ENCODE peak calls at places on chromosomes 3 and 15, in six cellular contexts. One of them, this sample, is unnamed.

GRCh38 chr3:85495602-85496001 is 536.8 kb downstream of the CADM2 start:
- DNase-seq in COR-L47: no peak
- DNase-seq in left ventricle myocardium inferior: no peak
- DNase-seq in RWPE1: no peak
- DNase-seq in astrocyte of the cerebellum: no peak
- DNase-seq in AG09319: no peak
- DNase-seq in this sample: no peak

GRCh38 chr3:144127700-144128099 is 156.1 kb downstream of the DIPK2A start:
- DNase-seq in left ventricle myocardium inferior: no peak
- DNase-seq in COR-L47: no peak
- DNase-seq in RWPE1: peak; percentile 10
- DNase-seq in AG09319: no peak
- DNase-seq in astrocyte of the cerebellum: no peak
- DNase-seq in this sample: no peak

GRCh38 chr3:140527156-140527555 is 150.7 kb upstream of the TRIM42 start:
- DNase-seq in AG09319: no peak
- DNase-seq in left ventricle myocardium inferior: no peak
- DNase-seq in COR-L47: no peak
- DNase-seq in RWPE1: no peak
- DNase-seq in astrocyte of the cerebellum: no peak
- DNase-seq in this sample: no peak

GRCh38 chr3:186070550-186070949 is 38.3 kb downstream of the ETV5 start:
- DNase-seq in COR-L47: no peak
- DNase-seq in left ventricle myocardium inferior: no peak
- DNase-seq in RWPE1: no peak
- DNase-seq in AG09319: no peak
- DNase-seq in astrocyte of the cerebellum: no peak
- DNase-seq in this sample: no peak

GRCh38 chr15:40413036-40413435 is 7.4 kb downstream of the IVD start:
- DNase-seq in RWPE1: no peak
- DNase-seq in COR-L47: no peak
- DNase-seq in AG09319: no peak
- DNase-seq in astrocyte of the cerebellum: no peak
- DNase-seq in left ventricle myocardium inferior: no peak
- DNase-seq in this sample: no peak

GRCh38 chr3:46640927-46641326 is 28.6 kb downstream of the FAM240A start:
- DNase-seq in astrocyte of the cerebellum: no peak
- DNase-seq in left ventricle myocardium inferior: no peak
- DNase-seq in AG09319: no peak
- DNase-seq in COR-L47: no peak
- DNase-seq in RWPE1: no peak
- DNase-seq in this sample: no peak

GRCh38 chr3:29370451-29371420 is 89.9 kb downstream of the RBMS3 start:
- DNase-seq in RWPE1: no peak
- DNase-seq in AG09319: no peak
- DNase-seq in astrocyte of the cerebellum: no peak
- DNase-seq in left ventricle myocardium inferior: no peak
- DNase-seq in COR-L47: no peak
- DNase-seq in this sample: no peak

GRCh38 chr3:12984023-12984823 is 89.0 kb downstream of the IQSEC1 start:
- DNase-seq in astrocyte of the cerebellum: peak; percentile 54
- DNase-seq in RWPE1: peak; percentile 32
- DNase-seq in left ventricle myocardium inferior: peak; percentile 64
- DNase-seq in AG09319: peak; percentile 30
- DNase-seq in COR-L47: peak; percentile 29
- DNase-seq in this sample: no peak

GRCh38 chr3:69749461-69749860 is 10.2 kb downstream of the MITF start:
- DNase-seq in COR-L47: no peak
- DNase-seq in AG09319: peak; percentile 28
- DNase-seq in astrocyte of the cerebellum: no peak
- DNase-seq in RWPE1: no peak
- DNase-seq in left ventricle myocardium inferior: no peak
- DNase-seq in this sample: no peak

GRCh38 chr3:172282850-172283249 is 165.4 kb downstream of the GHSR start:
- DNase-seq in RWPE1: no peak
- DNase-seq in astrocyte of the cerebellum: no peak
- DNase-seq in AG09319: no peak
- DNase-seq in left ventricle myocardium inferior: no peak
- DNase-seq in COR-L47: no peak
- DNase-seq in this sample: no peak

GRCh38 chr15:35958021-35958420 is 412.1 kb upstream of the DPH6 start:
- DNase-seq in astrocyte of the cerebellum: peak; percentile 26
- DNase-seq in left ventricle myocardium inferior: no peak
- DNase-seq in RWPE1: no peak
- DNase-seq in COR-L47: peak; percentile 89
- DNase-seq in AG09319: no peak
- DNase-seq in this sample: no peak

GRCh38 chr3:159853506-159853864 is 135.2 kb upstream of the IL12A start:
- DNase-seq in AG09319: no peak
- DNase-seq in astrocyte of the cerebellum: no peak
- DNase-seq in RWPE1: no peak
- DNase-seq in left ventricle myocardium inferior: no peak
- DNase-seq in COR-L47: no peak
- DNase-seq in this sample: no peak

GRCh38 chr15:47688573-47689086 is 28.7 kb upstream of the SEMA6D start:
- DNase-seq in COR-L47: no peak
- DNase-seq in astrocyte of the cerebellum: peak; percentile 13
- DNase-seq in left ventricle myocardium inferior: no peak
- DNase-seq in RWPE1: peak; percentile 62
- DNase-seq in AG09319: peak; percentile 53
- DNase-seq in this sample: no peak

GRCh38 chr15:60022379-60022741 is 18.2 kb downstream of the FOXB1 start:
- DNase-seq in AG09319: no peak
- DNase-seq in astrocyte of the cerebellum: no peak
- DNase-seq in RWPE1: no peak
- DNase-seq in left ventricle myocardium inferior: no peak
- DNase-seq in COR-L47: no peak
- DNase-seq in this sample: no peak

GRCh38 chr15:36644156-36644896 is 64.9 kb downstream of the CDIN1 start:
- DNase-seq in COR-L47: peak; percentile 92
- DNase-seq in AG09319: no peak
- DNase-seq in RWPE1: no peak
- DNase-seq in astrocyte of the cerebellum: no peak
- DNase-seq in left ventricle myocardium inferior: no peak
- DNase-seq in this sample: no peak

GRCh38 chr3:60497922-60498321 is 753.3 kb downstream of the FHIT start:
- DNase-seq in astrocyte of the cerebellum: no peak
- DNase-seq in left ventricle myocardium inferior: no peak
- DNase-seq in RWPE1: no peak
- DNase-seq in COR-L47: peak; percentile 71
- DNase-seq in AG09319: no peak
- DNase-seq in this sample: peak; percentile 48

GRCh38 chr3:197021729-197022404 is 7.8 kb downstream of the MELTF start:
- DNase-seq in left ventricle myocardium inferior: no peak
- DNase-seq in astrocyte of the cerebellum: no peak
- DNase-seq in AG09319: no peak
- DNase-seq in RWPE1: no peak
- DNase-seq in COR-L47: no peak
- DNase-seq in this sample: no peak

GRCh38 chr3:138072816-138073215 is 42.6 kb downstream of the DZIP1L start:
- DNase-seq in left ventricle myocardium inferior: no peak
- DNase-seq in RWPE1: no peak
- DNase-seq in AG09319: no peak
- DNase-seq in astrocyte of the cerebellum: no peak
- DNase-seq in COR-L47: no peak
- DNase-seq in this sample: no peak

This sample was measured in NCI-H748 treated with DMSO at 0.1 percent for 48 hours.